ENCODE peak calls at places on chromosomes 3 and 15, in ten cellular contexts. A is HTR-8/SVneo; B is caudate nucleus; Z is fibroblast of mammary gland; W is stimulated activated CD8-positive, alpha-beta memory T cell treated with anti-CD3 and anti-CD28 coated beads, Interleukin-4, amount 100 ng/mL, for 1 hour; T is Right ventricle myocardium superior; Q is frontal cortex; L is activated CD4-positive, alpha-beta T cell treated with anti-CD3 and anti-CD28 coated beads, Interleukin-2, amount 50 U/mL, for 48 hours; X is brain microvascular endothelial cell; J is AG10803. H is an unnamed sample.

GRCh38 chr3:74883690-74884089 is 269.2 kb upstream of the CNTN3 start:
- DNase-seq in Q (no peak), W (no peak), A (no peak), B (no peak), L (no peak), X (no peak), Z (peak), T (no peak), J (peak), H (no peak)

GRCh38 chr3:154229217-154229590 is 95.1 kb downstream of the DHX36 start:
- DNase-seq in Q (no peak), Z (peak), B (no peak), L (no peak), X (no peak), J (no peak), T (no peak), A (no peak), W (no peak), H (no peak)

GRCh38 chr3:78604328-78604727 is 1163.5 kb downstream of the ROBO1 start:
- DNase-seq in T (no peak), Z (peak), W (no peak), J (peak), A (peak), X (peak), L (no peak), B (no peak), Q (no peak), H (no peak)

GRCh38 chr15:45268135-45268534 is 16.1 kb downstream of the SLC28A2 start:
- DNase-seq in X (no peak), Q (no peak), T (no peak), L (peak), J (no peak), B (no peak), Z (no peak), A (no peak), W (no peak), H (no peak)

GRCh38 chr3:154844863-154845262 is 235.3 kb upstream of the MME start:
- DNase-seq in B (no peak), T (no peak), Q (no peak), Z (no peak), W (no peak), X (no peak), L (no peak), J (no peak), A (no peak), H (no peak)

GRCh38 chr3:183811638-183812037 is 13.7 kb downstream of the MAP6D1 start:
- DNase-seq in L (no peak), Z (no peak), X (no peak), W (no peak), A (no peak), J (no peak), T (no peak), B (no peak), Q (no peak), H (no peak)

GRCh38 chr3:184441202-184441900 is 61.5 kb downstream of the CHRD start:
- DNase-seq in Z (no peak), B (no peak), Q (no peak), X (no peak), A (no peak), L (no peak), J (no peak), T (no peak), W (no peak), H (no peak)

GRCh38 chr3:41258239-41258800 is 59.0 kb downstream of the CTNNB1 start:
- DNase-seq in T (no peak), X (no peak), W (no peak), Z (peak), L (no peak), Q (no peak), J (peak), A (no peak), B (no peak), H (no peak)

GRCh38 chr15:45126535-45127158 is 3.0 kb downstream of the DUOXA1 start:
- DNase-seq in A (no peak), X (peak), T (no peak), L (peak), J (peak), B (no peak), W (peak), Z (peak), Q (no peak), H (no peak)

GRCh38 chr3:62415312-62415791 is 42.0 kb upstream of the FEZF2 start:
- DNase-seq in T (no peak), W (no peak), L (no peak), X (no peak), B (no peak), A (no peak), Z (no peak), J (no peak), Q (peak), H (no peak)

H was measured in activated effector memory CD4-positive, alpha-beta T cell treated with Interleukin-2 at 50 U/mL for 16 hours.